ENCODE peak calls at places on chromosomes 5 and 9, in six cellular contexts. Y is PC-9, O is IMR-90, U is progenitor cell of endocrine pancreas, H is WTC11, A is fibroblast of mammary gland. K is an unnamed sample.

GRCh38 chr5:143166080-143166479 is 237.4 kb downstream of the NR3C1 start:
- DNase-seq in Y (no peak), O (no peak), U (no peak), H (no peak), A (no peak), K (no peak)

GRCh38 chr5:61440596-61440995 is 108.5 kb downstream of the ZSWIM6 start:
- DNase-seq in Y (no peak), O (no peak), U (no peak), H (no peak), A (no peak), K (no peak)

GRCh38 chr9:118882674-118883073 is 486.6 kb downstream of the BRINP1 start:
- DNase-seq in Y (no peak), O (no peak), U (no peak), H (no peak), A (peak), K (no peak)

GRCh38 chr5:2186472-2187015 is 303.8 kb upstream of the IRX4 start:
- DNase-seq in Y (no peak), O (no peak), U (peak), H (no peak), A (no peak), K (no peak)

GRCh38 chr5:106755789-106756188 is 914.9 kb downstream of the EFNA5 start:
- DNase-seq in Y (no peak), O (no peak), U (no peak), H (no peak), A (no peak), K (no peak)

GRCh38 chr5:179414459-179415215 is 69.4 kb upstream of the ADAMTS2 start:
- DNase-seq in Y (no peak), O (no peak), U (no peak), H (no peak), A (no peak), K (no peak)

GRCh38 chr9:115973241-115973640 is 180.3 kb upstream of the PAPPA start:
- DNase-seq in Y (no peak), O (peak), U (no peak), H (no peak), A (peak), K (no peak)

GRCh38 chr5:42982107-42982622 is 58.0 kb downstream of the ANXA2R start:
- DNase-seq in Y (peak), O (no peak), U (no peak), H (no peak), A (peak), K (no peak)

GRCh38 chr9:77944556-77945261 is 86.9 kb downstream of the GNAQ start:
- DNase-seq in Y (no peak), O (no peak), U (no peak), H (peak), A (no peak), K (no peak)

GRCh38 chr5:171724771-171725609 is 60.6 kb upstream of the SMIM23 start:
- DNase-seq in Y (no peak), O (no peak), U (no peak), H (no peak), A (peak), K (no peak)

GRCh38 chr9:95379630-95380029 is 62.1 kb upstream of the FANCC start:
- DNase-seq in Y (no peak), O (no peak), U (no peak), H (no peak), A (no peak), K (no peak)
- TF ChIP-seq CTCF in Y (no peak), O (no peak), U (no peak), H (no peak), A (no peak), K (no peak)

DNA sequence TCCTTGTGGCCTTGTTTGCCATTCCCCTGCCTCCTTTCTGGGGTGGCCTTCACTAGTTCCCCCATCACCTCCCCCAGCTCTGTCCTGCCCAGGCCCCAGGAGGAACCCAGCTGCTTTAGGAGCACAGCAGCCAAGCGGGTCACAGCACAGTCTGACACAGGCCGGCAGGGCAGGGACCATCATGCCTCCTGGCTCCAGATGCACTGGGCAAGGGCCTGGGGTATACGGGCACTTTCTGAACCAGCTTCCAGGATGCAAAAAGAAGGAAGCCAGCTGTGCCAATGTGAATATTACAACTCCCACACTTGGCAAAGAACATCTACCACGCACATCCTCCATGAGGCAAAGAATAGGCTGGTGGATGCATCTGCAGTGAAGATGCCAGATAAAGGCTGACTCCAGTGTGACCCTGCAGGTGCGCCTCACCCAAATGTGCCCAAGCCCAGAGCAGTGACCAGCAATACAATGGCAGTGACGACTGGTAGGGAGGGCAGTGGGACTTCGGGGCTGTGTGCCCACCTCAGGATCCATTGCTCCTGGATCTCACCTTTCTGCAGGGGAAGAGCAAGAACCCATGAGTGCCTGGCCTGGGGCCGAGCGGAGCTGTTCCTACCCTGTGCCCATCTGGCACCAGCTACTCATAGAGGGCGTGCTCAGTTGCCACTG is 6.3 kb upstream of the IL3 start:
- DNase-seq in Y (no peak), O (no peak), U (no peak), H (no peak), A (no peak), K (no peak)
- TF ChIP-seq CTCF in Y (no peak), O (no peak), U (no peak), H (no peak), A (no peak), K (no peak)

GRCh38 chr5:180811012-180811622 is 8.5 kb upstream of the MGAT1 start:
- DNase-seq in Y (no peak), O (no peak), U (no peak), H (no peak), A (no peak), K (no peak)

GRCh38 chr5:180810210-180811011 is 7.8 kb upstream of the MGAT1 start:
- DNase-seq in Y (peak), O (peak), U (peak), H (peak), A (peak), K (peak)

GRCh38 chr5:180815241-180816031 is 12.8 kb upstream of the MGAT1 start:
- DNase-seq in Y (no peak), O (no peak), U (no peak), H (no peak), A (no peak), K (no peak)

GRCh38 chr5:180811623-180812119 is 9.1 kb upstream of the MGAT1 start:
- DNase-seq in Y (peak), O (no peak), U (no peak), H (no peak), A (no peak), K (no peak)

DNA sequence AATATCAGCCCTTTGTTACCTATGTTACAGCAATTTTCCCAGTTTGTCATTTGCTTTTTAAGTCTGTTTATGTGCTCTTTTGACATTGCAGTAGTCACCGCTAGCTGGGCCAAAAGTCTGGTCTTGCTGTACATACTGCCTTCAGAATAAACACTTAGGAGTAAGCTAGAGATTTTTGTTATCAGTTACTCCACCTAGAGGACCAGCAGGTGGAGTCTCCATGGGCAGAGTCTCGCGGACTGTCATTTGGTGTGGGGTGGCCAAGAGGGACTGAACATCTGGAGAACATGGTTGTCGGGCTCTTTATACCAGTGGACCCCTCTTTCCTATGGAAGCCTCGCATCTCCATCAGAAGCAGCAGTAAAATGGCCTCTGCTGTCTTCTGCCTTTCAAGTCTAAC is 10.8 kb upstream of the MGAT1 start:
- DNase-seq in Y (no peak), O (no peak), U (no peak), H (no peak), A (no peak), K (no peak)
- TF ChIP-seq CTCF in Y (no peak), O (no peak), U (no peak), H (no peak), A (no peak), K (no peak)

GRCh38 chr5:108451269-108451668 is 69.4 kb upstream of the FBXL17 start:
- DNase-seq in Y (no peak), O (no peak), U (no peak), H (no peak), A (no peak), K (no peak)
- TF ChIP-seq CTCF in Y (peak), O (no peak), U (peak), H (no peak), A (peak), K (no peak)

GRCh38 chr5:118577621-118578020 is 410.7 kb downstream of the DTWD2 start:
- DNase-seq in Y (no peak), O (no peak), U (no peak), H (no peak), A (no peak), K (no peak)

GRCh38 chr5:118580959-118581358 is 407.4 kb downstream of the DTWD2 start:
- DNase-seq in Y (no peak), O (no peak), U (no peak), H (no peak), A (peak), K (peak)

GRCh38 chr5:118578093-118578492 is 410.3 kb downstream of the DTWD2 start:
- DNase-seq in Y (no peak), O (no peak), U (no peak), H (no peak), A (no peak), K (no peak)
- TF ChIP-seq CTCF in Y (no peak), O (no peak), U (no peak), H (no peak), A (no peak), K (no peak)

GRCh38 chr9:98795295-98795955 is 930 bp downstream of the ANKS6 start:
- DNase-seq in Y (peak), O (no peak), U (no peak), H (no peak), A (no peak), K (no peak)

GRCh38 chr9:98797491-98797890 is 1.1 kb upstream of the ANKS6 start:
- DNase-seq in Y (no peak), O (no peak), U (no peak), H (no peak), A (no peak), K (no peak)

GRCh38 chr9:98798254-98798653 is 1.9 kb upstream of the ANKS6 start:
- DNase-seq in Y (no peak), O (no peak), U (no peak), H (no peak), A (no peak), K (no peak)

GRCh38 chr9:98795970-98796363 is 388 bp downstream of the ANKS6 start:
- DNase-seq in Y (peak), O (no peak), U (peak), H (peak), A (no peak), K (no peak)

DNA sequence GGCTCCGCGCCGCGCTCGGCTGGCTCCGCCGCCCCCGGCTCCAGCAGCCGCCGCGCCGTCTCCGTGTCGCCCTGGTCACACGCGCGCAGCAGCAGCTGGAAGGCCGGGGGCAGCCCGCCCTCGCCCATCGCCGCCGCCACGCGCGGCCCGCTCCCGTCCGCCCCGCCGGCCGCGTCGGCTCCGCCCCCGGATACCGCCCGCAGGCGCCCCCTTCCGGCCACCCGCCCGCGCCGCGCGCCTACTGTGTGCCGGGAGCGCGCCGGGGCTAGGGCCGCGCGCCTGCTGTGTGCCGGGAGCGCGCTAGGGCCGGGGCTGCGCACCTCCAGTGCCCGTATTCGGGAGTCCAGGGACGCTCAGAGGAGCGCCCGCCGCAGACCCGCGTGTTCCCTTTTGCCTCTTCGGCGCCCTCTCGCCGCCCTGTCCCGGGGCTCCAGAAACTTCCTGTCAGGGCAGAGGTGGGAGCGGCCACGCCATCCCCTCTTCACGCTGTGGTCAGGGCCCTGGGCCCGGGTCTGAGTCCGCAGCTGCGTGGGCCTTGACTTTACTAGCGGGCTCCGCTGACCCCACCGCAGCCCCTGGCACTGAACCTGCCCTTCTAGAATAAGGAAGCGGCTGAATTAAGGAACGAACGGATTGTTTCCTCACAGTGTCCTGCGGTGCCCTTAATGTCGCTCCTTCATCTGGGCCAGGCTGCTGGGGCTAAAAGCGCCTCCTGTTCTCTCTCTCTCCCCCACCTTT is at the start of gene ANKS6:
- DNase-seq in Y (peak), O (peak), U (peak), H (peak), A (peak), K (peak)
- TF ChIP-seq CTCF in Y (peak), O (peak), U (peak), H (peak), A (no peak), K (peak)